ENCODE peak calls at places on chromosomes 5 and 9, in nine cellular contexts. C is stomach, I is prostate gland, G is HCT116, B is transverse colon, D is Panc1, M is GM12878, E is suprapubic skin, Q is breast epithelium. W is an unnamed sample.

GRCh38 chr5:128254789-128255188 is 171.2 kb downstream of the SLC12A2 start:
- DNase-seq in C (no peak), I (peak; percentile 19), G (no peak), B (no peak), D (no peak), M (no peak), E (no peak), Q (no peak), W (no peak)

GRCh38 chr9:120109242-120109641 is 470.7 kb downstream of the CDK5RAP2 start:
- DNase-seq in C (no peak), I (no peak), G (peak; percentile 44), B (no peak), D (no peak), M (no peak), E (no peak), Q (no peak), W (no peak)

GRCh38 chr5:142425286-142426065 is 100.7 kb upstream of the SPRY4 start:
- DNase-seq in C (no peak), I (no peak), G (no peak), B (no peak), D (no peak), M (no peak), E (no peak), Q (no peak), W (no peak)

GRCh38 chr5:26034813-26035212 is 1003.6 kb downstream of the CDH9 start:
- DNase-seq in C (no peak), I (no peak), G (no peak), B (no peak), D (no peak), M (no peak), E (no peak), Q (no peak), W (no peak)

GRCh38 chr5:59637878-59638580 is 255.5 kb downstream of the PDE4D start:
- DNase-seq in C (no peak), I (no peak), G (no peak), B (no peak), D (no peak), M (no peak), E (no peak), Q (no peak), W (no peak)

GRCh38 chr5:174093132-174093531 is 47.6 kb downstream of the NSG2 start:
- DNase-seq in C (no peak), I (no peak), G (no peak), B (no peak), D (no peak), M (no peak), E (no peak), Q (no peak), W (no peak)

GRCh38 chr9:6272229-6272597 is 56.0 kb upstream of the TPD52L3 start:
- DNase-seq in C (peak; percentile 34), I (peak; percentile 54), G (no peak), B (no peak), D (no peak), M (no peak), E (no peak), Q (no peak), W (peak; percentile 90)

GRCh38 chr5:88787856-88788255 is 95.1 kb downstream of the MEF2C start:
- DNase-seq in C (no peak), I (no peak), G (no peak), B (no peak), D (no peak), M (no peak), E (no peak), Q (no peak), W (no peak)

GRCh38 chr5:144549580-144549979 is 378.9 kb downstream of the KCTD16 start:
- DNase-seq in C (no peak), I (peak; percentile 63), G (no peak), B (no peak), D (no peak), M (no peak), E (no peak), Q (peak; percentile 18), W (no peak)

GRCh38 chr9:16105576-16105975 is 552.7 kb downstream of the CCDC171 start:
- DNase-seq in C (no peak), I (no peak), G (no peak), B (no peak), D (no peak), M (no peak), E (no peak), Q (no peak), W (no peak)

GRCh38 chr9:133888048-133888778 is 103.9 kb downstream of the VAV2 start:
- DNase-seq in C (no peak), I (no peak), G (no peak), B (no peak), D (no peak), M (no peak), E (no peak), Q (no peak), W (no peak)

GRCh38 chr9:115200711-115201505 is 83.0 kb upstream of the TNC start:
- DNase-seq in C (no peak), I (peak; percentile 25), G (no peak), B (no peak), D (no peak), M (no peak), E (no peak), Q (no peak), W (peak; percentile 94)

DNA sequence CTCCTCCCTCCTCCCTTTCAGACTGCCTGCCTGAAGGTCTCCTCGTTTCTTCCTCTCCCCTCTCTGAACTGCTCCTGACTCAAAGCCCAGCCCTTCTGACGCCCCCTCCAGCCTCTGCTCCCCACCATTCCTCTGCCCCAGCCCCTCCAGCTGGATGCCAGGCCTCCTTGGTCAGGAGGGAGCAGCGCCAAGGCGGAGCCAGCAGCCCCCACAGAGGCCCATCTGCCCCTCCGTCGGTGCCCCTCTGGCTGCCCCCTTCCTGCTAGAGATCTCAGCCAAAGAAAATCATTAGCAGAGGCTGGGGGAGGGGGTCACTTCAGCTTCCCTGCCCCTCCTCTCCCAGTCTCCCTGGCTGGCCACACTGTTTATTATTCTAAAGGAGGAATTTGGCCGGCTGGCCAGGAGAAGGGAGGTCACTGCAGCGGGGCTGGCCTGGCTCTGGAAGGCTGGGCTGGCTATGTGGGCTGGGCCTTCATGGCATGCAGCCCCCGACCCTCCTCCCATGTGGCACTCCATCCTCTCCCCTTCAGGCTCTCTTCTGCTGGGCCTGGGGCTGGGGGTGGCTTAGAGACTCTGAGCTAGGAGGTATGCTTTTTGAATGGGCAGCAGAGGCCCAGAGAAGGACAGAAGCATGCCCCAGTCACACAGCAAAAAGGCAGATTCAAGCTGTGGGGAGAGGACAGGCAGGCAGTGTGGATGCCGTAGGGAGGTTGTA is 16.9 kb downstream of the PDGFRB start:
- DNase-seq in C (peak; percentile 67), I (peak; percentile 30), G (no peak), B (no peak), D (no peak), M (no peak), E (no peak), Q (no peak), W (no peak)
- H3K4me1 ChIP-seq in C (peaks cover 51% of the 10 kb centered on the region), I (peaks cover 23% of the 10 kb centered on the region), G (no peaks in the 10 kb centered on the region), B (peaks cover 66% of the 10 kb centered on the region), D (peaks cover 32% of the 10 kb centered on the region), M (no peaks in the 10 kb centered on the region), E (peaks cover 64% of the 10 kb centered on the region), Q (peaks cover 11% of the 10 kb centered on the region), W (peaks cover 91% of the 10 kb centered on the region)

GRCh38 chr5:90434116-90434714 is 24.7 kb upstream of the CETN3 start:
- DNase-seq in C (peak; percentile 33), I (peak; percentile 15), G (peak; percentile 31), B (peak; percentile 46), D (no peak), M (no peak), E (no peak), Q (no peak), W (no peak)
- TF ChIP-seq CTCF in C (peak; percentile 35), I (no peak), G (peak; percentile 85), B (peak; percentile 34), D (peak; percentile 83), M (peak; percentile 75), E (no peak), Q (peak; percentile 9), W (no peak)

DNA sequence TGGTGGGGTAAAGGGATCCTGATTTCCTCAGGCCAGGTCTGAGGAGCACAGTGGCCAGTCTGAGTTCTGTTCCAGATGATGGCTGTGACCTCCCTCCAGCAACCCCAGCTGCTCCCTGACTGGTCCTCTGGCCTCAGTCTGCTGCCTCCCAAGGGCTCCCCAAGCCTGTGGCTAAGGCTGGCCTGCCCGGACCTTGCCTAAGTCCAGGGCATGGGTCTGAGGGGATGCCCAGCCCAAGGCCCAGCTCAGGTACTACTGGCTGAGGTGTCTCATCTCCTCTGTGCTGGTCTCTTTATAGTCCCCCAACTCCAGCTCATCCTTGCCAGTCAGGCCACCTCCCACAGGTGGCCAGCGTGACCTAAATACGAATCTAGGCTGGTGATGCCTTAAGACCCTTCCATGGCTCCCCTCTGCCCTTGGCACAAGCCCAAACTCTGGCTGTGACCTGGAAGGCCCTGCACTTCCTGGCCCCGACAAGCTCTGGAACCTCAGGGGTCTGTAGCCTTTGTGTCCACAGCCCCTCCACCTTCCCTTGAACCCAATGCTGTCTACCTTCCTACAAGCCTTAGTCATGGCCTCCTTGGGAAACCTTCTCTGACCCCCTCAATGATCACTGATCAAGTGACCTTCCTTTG is 9.8 kb downstream of the KIF12 start:
- DNase-seq in C (no peak), I (no peak), G (no peak), B (no peak), D (no peak), M (no peak), E (peak; percentile 67), Q (no peak), W (peak; percentile 37)
- TF ChIP-seq POLR2AphosphoS5 in C (no peak), I (no peak), G (no peak), B (no peak), D (no peak), M (no peak), E (no peak), Q (no peak), W (no peak)

GRCh38 chr5:14243768-14244167 is 100.6 kb downstream of the TRIO start:
- DNase-seq in C (no peak), I (no peak), G (no peak), B (no peak), D (no peak), M (no peak), E (no peak), Q (no peak), W (no peak)
- H3K4me1 ChIP-seq in C (no peaks in the 10 kb centered on the region), I (no peaks in the 10 kb centered on the region), G (no peaks in the 10 kb centered on the region), B (peaks cover 25% of the 10 kb centered on the region), D (peaks cover 99% of the 10 kb centered on the region), M (peaks cover 7% of the 10 kb centered on the region), E (peaks cover 4% of the 10 kb centered on the region), Q (no peaks in the 10 kb centered on the region), W (peaks cover 12% of the 10 kb centered on the region)

GRCh38 chr5:167244583-167244982 is 1046.9 kb upstream of the WWC1 start:
- DNase-seq in C (no peak), I (no peak), G (no peak), B (no peak), D (no peak), M (no peak), E (no peak), Q (no peak), W (no peak)
- TF ChIP-seq CTCF in C (no peak), I (no peak), G (no peak), B (no peak), D (peak; percentile 43), M (no peak), E (no peak), Q (no peak), W (no peak)